ENCODE peak calls at places on chromosomes 1 and 21, in five cellular contexts. One of them, this sample, is unnamed.

GRCh38 chr1:59116920-59117542 is 179.9 kb upstream of the FGGY start:
- DNase-seq in Calu3: no peak
- DNase-seq in astrocyte: peak
- DNase-seq in Panc1: no peak
- DNase-seq in cardiac muscle cell: peak
- DNase-seq in this sample: peak

GRCh38 chr1:39898648-39899603 is 2.8 kb downstream of the MYCL start:
- DNase-seq in Calu3: peak
- DNase-seq in astrocyte: peak
- DNase-seq in Panc1: no peak
- DNase-seq in cardiac muscle cell: peak
- DNase-seq in this sample: peak

GRCh38 chr21:28633803-28634572 is 358.7 kb downstream of the LTN1 start:
- DNase-seq in Calu3: no peak
- DNase-seq in cardiac muscle cell: peak
- DNase-seq in astrocyte: peak
- DNase-seq in Panc1: no peak
- DNase-seq in this sample: peak

GRCh38 chr1:41980872-41981653 is 62.3 kb upstream of the HIVEP3 start:
- DNase-seq in astrocyte: no peak
- DNase-seq in Calu3: peak
- DNase-seq in cardiac muscle cell: no peak
- DNase-seq in Panc1: no peak
- DNase-seq in this sample: no peak

GRCh38 chr1:118302145-118302544 is 117.1 kb upstream of the SPAG17 start:
- DNase-seq in cardiac muscle cell: no peak
- DNase-seq in astrocyte: no peak
- DNase-seq in Panc1: no peak
- DNase-seq in Calu3: no peak
- DNase-seq in this sample: no peak

GRCh38 chr1:69201716-69202115 is 366.0 kb upstream of the LRRC7 start:
- DNase-seq in Panc1: no peak
- DNase-seq in Calu3: no peak
- DNase-seq in cardiac muscle cell: peak
- DNase-seq in astrocyte: no peak
- DNase-seq in this sample: no peak

GRCh38 chr1:181763736-181764135 is 280.4 kb downstream of the CACNA1E start:
- DNase-seq in Calu3: no peak
- DNase-seq in cardiac muscle cell: no peak
- DNase-seq in Panc1: no peak
- DNase-seq in astrocyte: no peak
- DNase-seq in this sample: peak

GRCh38 chr1:208654241-208654640 is 410.1 kb upstream of the PLXNA2 start:
- DNase-seq in Calu3: peak
- DNase-seq in astrocyte: no peak
- DNase-seq in cardiac muscle cell: peak
- DNase-seq in Panc1: no peak
- DNase-seq in this sample: peak

GRCh38 chr1:228073870-228074545 is 8.5 kb upstream of the ARF1 start:
- DNase-seq in Panc1: no peak
- DNase-seq in Calu3: peak
- DNase-seq in cardiac muscle cell: peak
- DNase-seq in astrocyte: no peak
- DNase-seq in this sample: peak

GRCh38 chr1:147723691-147724323 is 36.6 kb downstream of the GJA5 start:
- DNase-seq in astrocyte: no peak
- DNase-seq in cardiac muscle cell: peak
- DNase-seq in Panc1: no peak
- DNase-seq in Calu3: peak
- DNase-seq in this sample: peak

GRCh38 chr1:41726899-41727748 is 191.6 kb downstream of the HIVEP3 start:
- DNase-seq in astrocyte: no peak
- DNase-seq in cardiac muscle cell: no peak
- DNase-seq in Calu3: no peak
- DNase-seq in Panc1: no peak
- DNase-seq in this sample: no peak

GRCh38 chr1:57307382-57307781 is 116.5 kb downstream of the DAB1 start:
- DNase-seq in cardiac muscle cell: no peak
- DNase-seq in astrocyte: no peak
- DNase-seq in Panc1: no peak
- DNase-seq in Calu3: no peak
- DNase-seq in this sample: peak

GRCh38 chr1:119279441-119280415 is 88.9 kb upstream of the HAO2 start:
- DNase-seq in astrocyte: peak
- DNase-seq in Panc1: peak
- DNase-seq in cardiac muscle cell: peak
- DNase-seq in Calu3: peak
- DNase-seq in this sample: peak

GRCh38 chr1:98903726-98904125 is 100.9 kb downstream of the PLPPR5 start:
- DNase-seq in cardiac muscle cell: peak
- DNase-seq in astrocyte: peak
- DNase-seq in Panc1: no peak
- DNase-seq in Calu3: no peak
- DNase-seq in this sample: no peak

GRCh38 chr1:167905182-167905581 is 8.8 kb downstream of the ADCY10 start:
- DNase-seq in astrocyte: peak
- DNase-seq in cardiac muscle cell: peak
- DNase-seq in Calu3: no peak
- DNase-seq in Panc1: no peak
- DNase-seq in this sample: no peak

GRCh38 chr21:15061747-15062146 is 3.1 kb downstream of the NRIP1 start:
- DNase-seq in cardiac muscle cell: no peak
- DNase-seq in Calu3: no peak
- DNase-seq in Panc1: no peak
- DNase-seq in astrocyte: no peak
- DNase-seq in this sample: no peak

GRCh38 chr1:14486401-14487110 is 111.9 kb upstream of the KAZN start:
- DNase-seq in astrocyte: peak
- DNase-seq in cardiac muscle cell: peak
- DNase-seq in Calu3: no peak
- DNase-seq in Panc1: no peak
- DNase-seq in this sample: peak

GRCh38 chr1:38615680-38616079 is 243.9 kb downstream of the RRAGC start:
- DNase-seq in Panc1: no peak
- DNase-seq in cardiac muscle cell: no peak
- DNase-seq in astrocyte: no peak
- DNase-seq in Calu3: no peak
- DNase-seq in this sample: peak
- TF ChIP-seq CTCF in Panc1: peak
- TF ChIP-seq CTCF in cardiac muscle cell: no peak
- TF ChIP-seq CTCF in astrocyte: no peak
- TF ChIP-seq CTCF in Calu3: no peak
- TF ChIP-seq CTCF in this sample: peak

GRCh38 chr21:44360174-44360573 is 6.8 kb downstream of the TRPM2 start:
- DNase-seq in Calu3: no peak
- DNase-seq in Panc1: no peak
- DNase-seq in astrocyte: no peak
- DNase-seq in cardiac muscle cell: no peak
- DNase-seq in this sample: no peak
- TF ChIP-seq CTCF in Calu3: no peak
- TF ChIP-seq CTCF in Panc1: no peak
- TF ChIP-seq CTCF in astrocyte: no peak
- TF ChIP-seq CTCF in cardiac muscle cell: no peak
- TF ChIP-seq CTCF in this sample: no peak

GRCh38 chr1:81471255-81471654 is 329.5 kb upstream of the ADGRL2 start:
- DNase-seq in Panc1: no peak
- DNase-seq in cardiac muscle cell: no peak
- DNase-seq in astrocyte: no peak
- DNase-seq in Calu3: no peak
- DNase-seq in this sample: no peak
- TF ChIP-seq CTCF in Panc1: no peak
- TF ChIP-seq CTCF in cardiac muscle cell: no peak
- TF ChIP-seq CTCF in astrocyte: no peak
- TF ChIP-seq CTCF in Calu3: no peak
- TF ChIP-seq CTCF in this sample: no peak

GRCh38 chr1:7190261-7190660 is 405.0 kb downstream of the CAMTA1 start:
- DNase-seq in cardiac muscle cell: no peak
- DNase-seq in Calu3: no peak
- DNase-seq in astrocyte: no peak
- DNase-seq in Panc1: no peak
- DNase-seq in this sample: no peak

GRCh38 chr1:7187121-7187510 is 401.9 kb downstream of the CAMTA1 start:
- DNase-seq in cardiac muscle cell: no peak
- DNase-seq in Panc1: no peak
- DNase-seq in Calu3: no peak
- DNase-seq in astrocyte: no peak
- DNase-seq in this sample: no peak

GRCh38 chr1:7185721-7186120 is 400.5 kb downstream of the CAMTA1 start:
- DNase-seq in Panc1: no peak
- DNase-seq in cardiac muscle cell: no peak
- DNase-seq in astrocyte: no peak
- DNase-seq in Calu3: no peak
- DNase-seq in this sample: no peak

GRCh38 chr1:7192453-7192852 is 407.2 kb downstream of the CAMTA1 start:
- DNase-seq in astrocyte: no peak
- DNase-seq in Panc1: no peak
- DNase-seq in cardiac muscle cell: no peak
- DNase-seq in Calu3: no peak
- DNase-seq in this sample: no peak

DNA sequence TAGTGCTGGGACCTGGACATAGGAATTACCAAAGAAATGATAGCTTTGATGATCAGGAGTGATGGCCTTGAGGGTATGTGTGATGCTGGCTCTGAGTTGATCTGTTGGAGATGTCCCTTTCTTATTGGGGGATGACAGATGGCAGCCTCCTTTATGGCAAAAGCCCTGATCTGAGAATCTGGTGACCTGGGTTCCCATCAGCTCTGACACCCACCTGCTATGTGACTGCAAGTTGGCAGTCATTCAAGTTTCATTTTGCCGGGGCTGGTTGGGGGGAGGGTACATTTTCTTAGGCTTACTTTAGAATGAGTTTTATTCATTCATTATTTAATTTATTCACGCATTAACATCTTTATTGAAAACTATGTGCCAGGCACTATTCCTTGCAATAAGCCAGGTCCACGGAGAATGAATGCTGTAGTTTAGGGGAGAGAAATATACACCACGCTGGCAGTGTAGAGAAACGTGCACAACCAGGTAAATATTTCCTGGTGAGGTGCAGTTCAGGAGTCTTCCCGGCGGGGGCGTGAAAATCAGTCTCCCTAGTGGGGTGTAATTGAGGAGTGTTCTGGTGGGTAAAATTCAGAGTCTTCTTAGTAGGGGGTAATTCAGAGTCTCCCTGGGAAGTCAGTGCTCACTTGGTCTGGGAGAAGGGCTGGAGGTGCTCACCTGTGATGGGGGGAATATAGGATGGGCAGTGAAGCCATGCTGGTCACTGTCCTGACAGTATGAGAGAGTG is 401.3 kb downstream of the CAMTA1 start:
- DNase-seq in cardiac muscle cell: no peak
- DNase-seq in Calu3: peak
- DNase-seq in astrocyte: no peak
- DNase-seq in Panc1: no peak
- DNase-seq in this sample: no peak
- TF ChIP-seq CTCF in cardiac muscle cell: no peak
- TF ChIP-seq CTCF in Calu3: no peak
- TF ChIP-seq CTCF in astrocyte: no peak
- TF ChIP-seq CTCF in Panc1: peak
- TF ChIP-seq CTCF in this sample: no peak

DNA sequence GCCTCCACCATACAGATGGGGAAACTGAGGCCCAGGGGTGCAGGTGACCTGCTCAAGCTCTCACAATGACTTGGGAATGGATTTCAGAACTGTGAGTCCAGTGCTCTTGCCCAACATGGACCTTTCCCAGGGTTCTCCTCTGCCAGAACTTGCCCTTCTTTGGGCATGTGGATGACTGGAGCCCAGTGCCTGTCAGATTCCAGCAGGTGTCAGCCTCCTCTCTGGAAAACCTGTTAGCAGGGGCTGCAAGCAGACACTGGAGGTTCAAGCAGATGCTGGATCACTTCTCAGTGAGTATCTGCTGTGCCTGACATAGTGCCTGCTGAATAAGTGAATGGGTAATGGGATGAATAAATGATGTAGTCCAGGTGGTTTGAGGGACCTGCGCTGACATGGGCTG is 314.2 kb upstream of the POU3F1 start:
- DNase-seq in Panc1: no peak
- DNase-seq in cardiac muscle cell: no peak
- DNase-seq in Calu3: no peak
- DNase-seq in astrocyte: no peak
- DNase-seq in this sample: no peak
- TF ChIP-seq CTCF in Panc1: peak
- TF ChIP-seq CTCF in cardiac muscle cell: no peak
- TF ChIP-seq CTCF in Calu3: no peak
- TF ChIP-seq CTCF in astrocyte: no peak
- TF ChIP-seq CTCF in this sample: no peak

GRCh38 chr1:6183520-6183989 is 3.4 kb upstream of the CHD5 start:
- DNase-seq in Panc1: no peak
- DNase-seq in astrocyte: no peak
- DNase-seq in cardiac muscle cell: no peak
- DNase-seq in Calu3: no peak
- DNase-seq in this sample: peak
- TF ChIP-seq CTCF in Panc1: peak
- TF ChIP-seq CTCF in astrocyte: no peak
- TF ChIP-seq CTCF in cardiac muscle cell: peak
- TF ChIP-seq CTCF in Calu3: no peak
- TF ChIP-seq CTCF in this sample: no peak

DNA sequence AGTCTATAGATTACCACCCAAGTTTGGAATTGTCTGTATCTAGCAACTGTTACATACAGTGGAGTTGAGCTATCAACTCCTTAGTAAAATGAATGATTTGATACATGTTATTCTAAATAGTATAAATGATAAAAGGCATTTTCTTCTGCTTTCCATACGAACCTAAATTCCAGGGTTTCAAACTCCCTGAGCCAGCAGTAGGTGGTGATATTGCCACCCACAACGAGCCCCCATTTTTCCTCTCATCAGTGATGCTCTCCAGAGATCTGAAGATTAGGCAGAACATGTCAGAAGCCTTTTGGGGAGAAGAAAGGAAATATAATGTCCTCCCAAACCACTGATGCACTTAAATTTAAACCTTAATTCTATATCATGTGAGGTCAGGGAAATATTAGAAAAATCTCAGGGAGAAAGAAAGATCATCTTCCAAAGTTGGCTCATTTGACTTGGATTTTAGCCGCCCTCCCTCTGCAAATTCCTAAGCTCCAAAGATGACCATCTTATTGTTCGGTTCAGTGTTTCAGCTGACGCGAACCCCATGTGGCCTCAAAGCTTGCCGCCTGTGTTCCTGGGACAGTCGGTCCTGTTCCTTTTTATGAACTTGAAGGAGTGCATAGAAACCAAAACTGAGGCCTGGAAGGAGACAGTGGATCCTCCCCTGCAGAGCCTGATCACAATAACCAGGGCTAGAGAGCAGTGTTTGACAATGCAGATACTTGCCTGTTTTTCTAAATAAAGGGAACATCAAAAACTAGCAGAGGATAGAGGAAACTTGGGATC is 2.3 kb downstream of the EVA1C start:
- DNase-seq in Calu3: peak
- DNase-seq in cardiac muscle cell: peak
- DNase-seq in Panc1: no peak
- DNase-seq in astrocyte: peak
- DNase-seq in this sample: peak
- TF ChIP-seq CTCF in Calu3: no peak
- TF ChIP-seq CTCF in cardiac muscle cell: peak
- TF ChIP-seq CTCF in Panc1: peak
- TF ChIP-seq CTCF in astrocyte: peak
- TF ChIP-seq CTCF in this sample: peak